ENCODE peak calls at places on chromosome 11, in eight cellular contexts. S is Kasumi-1, P is AG08395, V is SHP77, Q is left ventricle myocardium inferior, D is HS-5, Y is NCI-H1694, T is T-helper 22 cell. E is an unnamed sample.

GRCh38 chr11:2481253-2481652 is 36.4 kb downstream of the KCNQ1 start:
- DNase-seq in T (no peak), Q (no peak), V (no peak), Y (no peak), D (no peak), S (no peak), P (no peak), E (no peak)

GRCh38 chr11:2586793-2587131 is 113.0 kb downstream of the KCNQ1OT1 start:
- DNase-seq in Q (no peak), V (no peak), S (no peak), T (no peak), D (no peak), Y (no peak), P (no peak), E (no peak)

GRCh38 chr11:76658651-76659650 is 11.6 kb downstream of the LRRC32 start:
- DNase-seq in P (no peak), Q (no peak), D (no peak), V (no peak), S (no peak), T (no peak), Y (no peak), E (no peak)

GRCh38 chr11:105392546-105392945 is 217.3 kb upstream of the GRIA4 start:
- DNase-seq in S (no peak), T (no peak), V (no peak), Y (no peak), D (peak), Q (no peak), P (no peak), E (no peak)

GRCh38 chr11:119417726-119418540 is 5.0 kb downstream of the THY1 start:
- DNase-seq in S (no peak), Q (no peak), D (peak), Y (no peak), P (peak), V (no peak), T (no peak), E (no peak)

GRCh38 chr11:13364388-13364787 is 86.8 kb downstream of the BMAL1 start:
- DNase-seq in T (no peak), V (no peak), D (no peak), P (no peak), S (no peak), Y (no peak), Q (no peak), E (no peak)

GRCh38 chr11:10866893-10867331 is 9.1 kb upstream of the ZBED5 start:
- DNase-seq in Y (no peak), D (no peak), T (no peak), S (no peak), P (peak), V (no peak), Q (no peak), E (no peak)

GRCh38 chr11:127411283-127411682 is 410.7 kb upstream of the KIRREL3 start:
- DNase-seq in V (no peak), Y (no peak), Q (no peak), P (no peak), S (no peak), T (no peak), D (no peak), E (no peak)

GRCh38 chr11:16402654-16403447 is 46.5 kb upstream of the SOX6 start:
- DNase-seq in V (no peak), T (no peak), D (no peak), Q (no peak), Y (no peak), S (no peak), P (no peak), E (no peak)

GRCh38 chr11:131912127-131912526 is 541.7 kb downstream of the NTM start:
- DNase-seq in Q (no peak), P (no peak), T (no peak), Y (no peak), S (no peak), V (no peak), D (no peak), E (no peak)